ENCODE peak calls at places on chromosomes 6 and 20, in five cellular contexts. One of them, this sample, is unnamed.

GRCh38 chr6:109515781-109516409 is 32.9 kb upstream of the ZBTB24 start:
- DNase-seq in stimulated activated CD8-positive, alpha-beta memory T cell treated with anti-CD3 and anti-CD28 coated beads, Interleukin-7, amount 100 ng/mL, for 1 hour: no peak
- DNase-seq in fibroblast of mammary gland: peak; percentile 21
- DNase-seq in HT1080: no peak
- DNase-seq in iPS-NIHi11: no peak
- DNase-seq in this sample: no peak

GRCh38 chr6:156396791-156397418 is 380.3 kb upstream of the ARID1B start:
- DNase-seq in stimulated activated CD8-positive, alpha-beta memory T cell treated with anti-CD3 and anti-CD28 coated beads, Interleukin-7, amount 100 ng/mL, for 1 hour: no peak
- DNase-seq in fibroblast of mammary gland: no peak
- DNase-seq in HT1080: no peak
- DNase-seq in iPS-NIHi11: peak; percentile 41
- DNase-seq in this sample: peak; percentile 56

GRCh38 chr6:31401403-31401802 is 2.0 kb upstream of the MICA start:
- DNase-seq in stimulated activated CD8-positive, alpha-beta memory T cell treated with anti-CD3 and anti-CD28 coated beads, Interleukin-7, amount 100 ng/mL, for 1 hour: no peak
- DNase-seq in fibroblast of mammary gland: peak; percentile 86
- DNase-seq in HT1080: peak; percentile 93
- DNase-seq in iPS-NIHi11: no peak
- DNase-seq in this sample: no peak

GRCh38 chr20:20955837-20956236 is 150.3 kb downstream of the LINC00237 start:
- DNase-seq in stimulated activated CD8-positive, alpha-beta memory T cell treated with anti-CD3 and anti-CD28 coated beads, Interleukin-7, amount 100 ng/mL, for 1 hour: no peak
- DNase-seq in fibroblast of mammary gland: no peak
- DNase-seq in HT1080: no peak
- DNase-seq in iPS-NIHi11: no peak
- DNase-seq in this sample: no peak

GRCh38 chr6:20110478-20110877 is 101.8 kb downstream of the MBOAT1 start:
- DNase-seq in stimulated activated CD8-positive, alpha-beta memory T cell treated with anti-CD3 and anti-CD28 coated beads, Interleukin-7, amount 100 ng/mL, for 1 hour: no peak
- DNase-seq in fibroblast of mammary gland: no peak
- DNase-seq in HT1080: no peak
- DNase-seq in iPS-NIHi11: no peak
- DNase-seq in this sample: no peak

GRCh38 chr6:72748759-72749158 is 126.9 kb downstream of the KCNQ5 start:
- DNase-seq in stimulated activated CD8-positive, alpha-beta memory T cell treated with anti-CD3 and anti-CD28 coated beads, Interleukin-7, amount 100 ng/mL, for 1 hour: no peak
- DNase-seq in fibroblast of mammary gland: peak; percentile 86
- DNase-seq in HT1080: peak; percentile 93
- DNase-seq in iPS-NIHi11: no peak
- DNase-seq in this sample: no peak

GRCh38 chr20:46348972-46349741 is 40.9 kb upstream of the CDH22 start:
- DNase-seq in stimulated activated CD8-positive, alpha-beta memory T cell treated with anti-CD3 and anti-CD28 coated beads, Interleukin-7, amount 100 ng/mL, for 1 hour: no peak
- DNase-seq in fibroblast of mammary gland: peak; percentile 52
- DNase-seq in HT1080: no peak
- DNase-seq in iPS-NIHi11: peak; percentile 86
- DNase-seq in this sample: peak; percentile 90

GRCh38 chr6:11236351-11236750 is 3.9 kb upstream of the NEDD9 start:
- DNase-seq in stimulated activated CD8-positive, alpha-beta memory T cell treated with anti-CD3 and anti-CD28 coated beads, Interleukin-7, amount 100 ng/mL, for 1 hour: no peak
- DNase-seq in fibroblast of mammary gland: no peak
- DNase-seq in HT1080: no peak
- DNase-seq in iPS-NIHi11: no peak
- DNase-seq in this sample: no peak

GRCh38 chr6:40817369-40817768 is 221.7 kb downstream of the UNC5CL start:
- DNase-seq in stimulated activated CD8-positive, alpha-beta memory T cell treated with anti-CD3 and anti-CD28 coated beads, Interleukin-7, amount 100 ng/mL, for 1 hour: no peak
- DNase-seq in fibroblast of mammary gland: no peak
- DNase-seq in HT1080: no peak
- DNase-seq in iPS-NIHi11: no peak
- DNase-seq in this sample: no peak

GRCh38 chr6:10837692-10837996 is 695 bp downstream of the MAK start:
- DNase-seq in stimulated activated CD8-positive, alpha-beta memory T cell treated with anti-CD3 and anti-CD28 coated beads, Interleukin-7, amount 100 ng/mL, for 1 hour: no peak
- DNase-seq in fibroblast of mammary gland: no peak
- DNase-seq in HT1080: no peak
- DNase-seq in iPS-NIHi11: peak; percentile 37
- DNase-seq in this sample: peak; percentile 71

GRCh38 chr20:38162149-38162548 is 2.9 kb downstream of the TGM2 start:
- DNase-seq in stimulated activated CD8-positive, alpha-beta memory T cell treated with anti-CD3 and anti-CD28 coated beads, Interleukin-7, amount 100 ng/mL, for 1 hour: no peak
- DNase-seq in fibroblast of mammary gland: no peak
- DNase-seq in HT1080: no peak
- DNase-seq in iPS-NIHi11: no peak
- DNase-seq in this sample: no peak

GRCh38 chr20:36017034-36017951 is 48.9 kb downstream of the CNBD2 start:
- DNase-seq in stimulated activated CD8-positive, alpha-beta memory T cell treated with anti-CD3 and anti-CD28 coated beads, Interleukin-7, amount 100 ng/mL, for 1 hour: no peak
- DNase-seq in fibroblast of mammary gland: peak; percentile 36
- DNase-seq in HT1080: peak; percentile 11
- DNase-seq in iPS-NIHi11: peak; percentile 43
- DNase-seq in this sample: no peak

GRCh38 chr20:61803903-61804804 is 261.5 kb downstream of the TAF4 start:
- DNase-seq in stimulated activated CD8-positive, alpha-beta memory T cell treated with anti-CD3 and anti-CD28 coated beads, Interleukin-7, amount 100 ng/mL, for 1 hour: no peak
- DNase-seq in fibroblast of mammary gland: peak; percentile 10
- DNase-seq in HT1080: no peak
- DNase-seq in iPS-NIHi11: no peak
- DNase-seq in this sample: peak; percentile 29

GRCh38 chr6:89734526-89734925 is 85.1 kb downstream of the MDN1 start:
- DNase-seq in stimulated activated CD8-positive, alpha-beta memory T cell treated with anti-CD3 and anti-CD28 coated beads, Interleukin-7, amount 100 ng/mL, for 1 hour: no peak
- DNase-seq in fibroblast of mammary gland: no peak
- DNase-seq in HT1080: peak; percentile 43
- DNase-seq in iPS-NIHi11: no peak
- DNase-seq in this sample: no peak

GRCh38 chr6:3324262-3324942 is 65.7 kb downstream of the PSMG4 start:
- DNase-seq in stimulated activated CD8-positive, alpha-beta memory T cell treated with anti-CD3 and anti-CD28 coated beads, Interleukin-7, amount 100 ng/mL, for 1 hour: no peak
- DNase-seq in fibroblast of mammary gland: peak; percentile 95
- DNase-seq in HT1080: peak; percentile 95
- DNase-seq in iPS-NIHi11: no peak
- DNase-seq in this sample: no peak

GRCh38 chr6:79984261-79984660 is 20.2 kb upstream of the TTK start:
- DNase-seq in stimulated activated CD8-positive, alpha-beta memory T cell treated with anti-CD3 and anti-CD28 coated beads, Interleukin-7, amount 100 ng/mL, for 1 hour: no peak
- DNase-seq in fibroblast of mammary gland: peak; percentile 18
- DNase-seq in HT1080: peak; percentile 32
- DNase-seq in iPS-NIHi11: peak; percentile 34
- DNase-seq in this sample: peak; percentile 10

GRCh38 chr6:133594551-133594950 is 294.4 kb upstream of the TCF21 start:
- DNase-seq in stimulated activated CD8-positive, alpha-beta memory T cell treated with anti-CD3 and anti-CD28 coated beads, Interleukin-7, amount 100 ng/mL, for 1 hour: no peak
- DNase-seq in fibroblast of mammary gland: peak; percentile 48
- DNase-seq in HT1080: no peak
- DNase-seq in iPS-NIHi11: no peak
- DNase-seq in this sample: no peak

GRCh38 chr6:156347251-156348049 is 429.7 kb upstream of the ARID1B start:
- DNase-seq in stimulated activated CD8-positive, alpha-beta memory T cell treated with anti-CD3 and anti-CD28 coated beads, Interleukin-7, amount 100 ng/mL, for 1 hour: no peak
- DNase-seq in fibroblast of mammary gland: no peak
- DNase-seq in HT1080: peak; percentile 44
- DNase-seq in iPS-NIHi11: no peak
- DNase-seq in this sample: no peak

GRCh38 chr6:135087803-135088202 is 33.2 kb upstream of the HBS1L start:
- DNase-seq in stimulated activated CD8-positive, alpha-beta memory T cell treated with anti-CD3 and anti-CD28 coated beads, Interleukin-7, amount 100 ng/mL, for 1 hour: no peak
- DNase-seq in fibroblast of mammary gland: peak; percentile 10
- DNase-seq in HT1080: no peak
- DNase-seq in iPS-NIHi11: no peak
- DNase-seq in this sample: no peak